ENCODE peak calls at places on chromosomes 4 and X, in ten cellular contexts. One of them, this sample, is unnamed.

GRCh38 chrX:103687073-103687695 is 685 bp upstream of the MORF4L2 start:
- DNase-seq in suprapubic skin: peak; percentile 91
- DNase-seq in HepG2: no peak
- DNase-seq in sigmoid colon: peak; percentile 95
- DNase-seq in H1: peak; percentile 60
- DNase-seq in SK-N-SH: peak; percentile 64
- DNase-seq in transverse colon: peak; percentile 88
- DNase-seq in upper lobe of left lung: peak; percentile 87
- DNase-seq in stomach: peak; percentile 89
- DNase-seq in GM12878: no peak
- DNase-seq in this sample: peak; percentile 96

GRCh38 chr4:179867300-179867878 is 2375.8 kb upstream of the TENM3 start:
- DNase-seq in transverse colon: peak; percentile 51
- DNase-seq in HepG2: peak; percentile 66
- DNase-seq in GM12878: peak; percentile 16
- DNase-seq in suprapubic skin: no peak
- DNase-seq in upper lobe of left lung: peak; percentile 32
- DNase-seq in H1: peak; percentile 88
- DNase-seq in sigmoid colon: no peak
- DNase-seq in SK-N-SH: peak; percentile 56
- DNase-seq in stomach: no peak
- DNase-seq in this sample: no peak

GRCh38 chr4:157978680-157979361 is 194.0 kb downstream of the GASK1B start:
- DNase-seq in suprapubic skin: peak; percentile 78
- DNase-seq in GM12878: no peak
- DNase-seq in sigmoid colon: no peak
- DNase-seq in H1: peak; percentile 55
- DNase-seq in transverse colon: peak; percentile 8
- DNase-seq in stomach: peak; percentile 26
- DNase-seq in HepG2: peak; percentile 68
- DNase-seq in upper lobe of left lung: no peak
- DNase-seq in SK-N-SH: peak; percentile 56
- DNase-seq in this sample: no peak

GRCh38 chr4:15920723-15921591 is 17.6 kb downstream of the FGFBP1 start:
- DNase-seq in GM12878: no peak
- DNase-seq in H1: no peak
- DNase-seq in sigmoid colon: no peak
- DNase-seq in transverse colon: peak; percentile 66
- DNase-seq in HepG2: no peak
- DNase-seq in upper lobe of left lung: peak; percentile 86
- DNase-seq in SK-N-SH: no peak
- DNase-seq in suprapubic skin: no peak
- DNase-seq in stomach: peak; percentile 81
- DNase-seq in this sample: no peak

GRCh38 chr4:153071953-153072622 is 132.2 kb upstream of the TRIM2 start:
- DNase-seq in SK-N-SH: no peak
- DNase-seq in upper lobe of left lung: no peak
- DNase-seq in sigmoid colon: no peak
- DNase-seq in H1: no peak
- DNase-seq in suprapubic skin: no peak
- DNase-seq in stomach: no peak
- DNase-seq in transverse colon: no peak
- DNase-seq in GM12878: no peak
- DNase-seq in HepG2: no peak
- DNase-seq in this sample: no peak

GRCh38 chr4:154416183-154416543 is 75.4 kb downstream of the DCHS2 start:
- DNase-seq in GM12878: no peak
- DNase-seq in HepG2: peak; percentile 10
- DNase-seq in suprapubic skin: no peak
- DNase-seq in upper lobe of left lung: no peak
- DNase-seq in transverse colon: peak; percentile 20
- DNase-seq in SK-N-SH: peak; percentile 4
- DNase-seq in H1: peak; percentile 69
- DNase-seq in sigmoid colon: peak; percentile 77
- DNase-seq in stomach: no peak
- DNase-seq in this sample: no peak

GRCh38 chr4:67638157-67638556 is 62.8 kb downstream of the UBA6 start:
- DNase-seq in HepG2: no peak
- DNase-seq in suprapubic skin: no peak
- DNase-seq in transverse colon: no peak
- DNase-seq in GM12878: no peak
- DNase-seq in SK-N-SH: no peak
- DNase-seq in stomach: no peak
- DNase-seq in H1: no peak
- DNase-seq in upper lobe of left lung: no peak
- DNase-seq in sigmoid colon: no peak
- DNase-seq in this sample: no peak

GRCh38 chr4:54657556-54658313 is at the start of gene KIT:
- DNase-seq in GM12878: no peak
- DNase-seq in stomach: peak; percentile 57
- DNase-seq in HepG2: no peak
- DNase-seq in sigmoid colon: peak; percentile 71
- DNase-seq in SK-N-SH: peak; percentile 89
- DNase-seq in H1: peak; percentile 93
- DNase-seq in transverse colon: peak; percentile 33
- DNase-seq in suprapubic skin: peak; percentile 82
- DNase-seq in upper lobe of left lung: peak; percentile 29
- DNase-seq in this sample: no peak

DNA sequence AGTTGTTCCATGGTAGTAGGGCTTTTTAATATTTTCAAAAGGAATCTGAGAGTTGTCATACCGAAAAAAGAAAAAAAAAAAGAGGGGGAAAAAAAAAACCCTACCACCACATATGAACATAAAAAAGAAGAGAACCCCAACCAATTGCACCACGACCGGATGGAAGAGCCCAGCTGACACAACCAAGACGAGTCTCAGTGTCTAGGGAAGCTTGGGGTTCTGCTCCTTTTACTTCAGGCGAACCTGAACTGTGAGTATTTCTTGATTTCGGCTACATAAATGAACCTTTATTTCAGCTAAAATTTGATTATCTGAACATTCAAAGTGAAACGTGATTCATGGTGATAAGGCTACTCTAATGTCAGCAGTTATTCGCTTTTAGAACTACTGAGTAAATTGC is at the start of gene GPR34:
- DNase-seq in sigmoid colon: no peak
- DNase-seq in upper lobe of left lung: no peak
- DNase-seq in suprapubic skin: no peak
- DNase-seq in transverse colon: no peak
- DNase-seq in SK-N-SH: no peak
- DNase-seq in HepG2: no peak
- DNase-seq in stomach: no peak
- DNase-seq in GM12878: no peak
- DNase-seq in H1: no peak
- DNase-seq in this sample: no peak
- H3K27ac ChIP-seq in sigmoid colon: no peak within 1 kb of the TSS
- H3K27ac ChIP-seq in upper lobe of left lung: no peak within 1 kb of the TSS
- H3K27ac ChIP-seq in suprapubic skin: no peak within 1 kb of the TSS
- H3K27ac ChIP-seq in transverse colon: no peak within 1 kb of the TSS
- H3K27ac ChIP-seq in SK-N-SH: no peak within 1 kb of the TSS
- H3K27ac ChIP-seq in HepG2: no peak within 1 kb of the TSS
- H3K27ac ChIP-seq in stomach: no peak within 1 kb of the TSS
- H3K27ac ChIP-seq in GM12878: no peak within 1 kb of the TSS
- H3K27ac ChIP-seq in H1: no peak within 1 kb of the TSS
- H3K27ac ChIP-seq in this sample: no peak within 1 kb of the TSS

GRCh38 chrX:69226459-69227158 is 61.4 kb upstream of the PJA1 start:
- DNase-seq in upper lobe of left lung: peak; percentile 11
- DNase-seq in HepG2: no peak
- DNase-seq in suprapubic skin: no peak
- DNase-seq in sigmoid colon: no peak
- DNase-seq in stomach: no peak
- DNase-seq in SK-N-SH: no peak
- DNase-seq in transverse colon: no peak
- DNase-seq in H1: no peak
- DNase-seq in GM12878: no peak
- DNase-seq in this sample: no peak
- TF ChIP-seq EP300 in upper lobe of left lung: no peak
- TF ChIP-seq EP300 in HepG2: no peak
- TF ChIP-seq EP300 in suprapubic skin: no peak
- TF ChIP-seq EP300 in sigmoid colon: no peak
- TF ChIP-seq EP300 in stomach: no peak
- TF ChIP-seq EP300 in SK-N-SH: no peak
- TF ChIP-seq EP300 in transverse colon: no peak
- TF ChIP-seq EP300 in H1: no peak
- TF ChIP-seq EP300 in GM12878: no peak
- TF ChIP-seq EP300 in this sample: no peak

GRCh38 chr4:73707269-73707875 is 33.0 kb upstream of the CXCL8 start:
- DNase-seq in transverse colon: no peak
- DNase-seq in SK-N-SH: no peak
- DNase-seq in upper lobe of left lung: no peak
- DNase-seq in HepG2: no peak
- DNase-seq in stomach: no peak
- DNase-seq in suprapubic skin: no peak
- DNase-seq in H1: no peak
- DNase-seq in GM12878: no peak
- DNase-seq in sigmoid colon: no peak
- DNase-seq in this sample: no peak

GRCh38 chr4:73709461-73710033 is 30.8 kb upstream of the CXCL8 start:
- DNase-seq in stomach: no peak
- DNase-seq in HepG2: no peak
- DNase-seq in H1: no peak
- DNase-seq in sigmoid colon: no peak
- DNase-seq in transverse colon: no peak
- DNase-seq in suprapubic skin: no peak
- DNase-seq in upper lobe of left lung: no peak
- DNase-seq in GM12878: no peak
- DNase-seq in SK-N-SH: no peak
- DNase-seq in this sample: no peak

GRCh38 chr4:73705721-73706120 is 34.6 kb upstream of the CXCL8 start:
- DNase-seq in transverse colon: no peak
- DNase-seq in suprapubic skin: no peak
- DNase-seq in stomach: no peak
- DNase-seq in H1: no peak
- DNase-seq in GM12878: no peak
- DNase-seq in sigmoid colon: no peak
- DNase-seq in HepG2: no peak
- DNase-seq in SK-N-SH: no peak
- DNase-seq in upper lobe of left lung: no peak
- DNase-seq in this sample: no peak

GRCh38 chr4:73706811-73707210 is 33.6 kb upstream of the CXCL8 start:
- DNase-seq in upper lobe of left lung: no peak
- DNase-seq in H1: no peak
- DNase-seq in sigmoid colon: no peak
- DNase-seq in stomach: no peak
- DNase-seq in SK-N-SH: no peak
- DNase-seq in HepG2: no peak
- DNase-seq in suprapubic skin: no peak
- DNase-seq in transverse colon: no peak
- DNase-seq in GM12878: no peak
- DNase-seq in this sample: no peak

GRCh38 chr4:73707918-73708577 is 32.3 kb upstream of the CXCL8 start:
- DNase-seq in upper lobe of left lung: peak; percentile 87
- DNase-seq in SK-N-SH: no peak
- DNase-seq in suprapubic skin: no peak
- DNase-seq in transverse colon: peak; percentile 39
- DNase-seq in HepG2: no peak
- DNase-seq in sigmoid colon: peak; percentile 73
- DNase-seq in stomach: peak; percentile 60
- DNase-seq in H1: no peak
- DNase-seq in GM12878: no peak
- DNase-seq in this sample: no peak
- TF ChIP-seq POLR2AphosphoS5 in upper lobe of left lung: no peak
- TF ChIP-seq POLR2AphosphoS5 in SK-N-SH: no peak
- TF ChIP-seq POLR2AphosphoS5 in suprapubic skin: no peak
- TF ChIP-seq POLR2AphosphoS5 in transverse colon: no peak
- TF ChIP-seq POLR2AphosphoS5 in HepG2: no peak
- TF ChIP-seq POLR2AphosphoS5 in sigmoid colon: no peak
- TF ChIP-seq POLR2AphosphoS5 in stomach: peak; percentile 38
- TF ChIP-seq POLR2AphosphoS5 in H1: no peak
- TF ChIP-seq POLR2AphosphoS5 in GM12878: no peak
- TF ChIP-seq POLR2AphosphoS5 in this sample: no peak

GRCh38 chrX:107826286-107827136 is 845 bp downstream of the MID2 start:
- DNase-seq in stomach: peak; percentile 34
- DNase-seq in suprapubic skin: no peak
- DNase-seq in transverse colon: peak; percentile 14
- DNase-seq in GM12878: no peak
- DNase-seq in upper lobe of left lung: peak; percentile 29
- DNase-seq in HepG2: no peak
- DNase-seq in SK-N-SH: peak; percentile 63
- DNase-seq in H1: no peak
- DNase-seq in sigmoid colon: peak; percentile 67
- DNase-seq in this sample: no peak
- H3K27ac ChIP-seq in stomach: peak overlapping the region; percentile 93
- H3K27ac ChIP-seq in suprapubic skin: peak overlapping the region; percentile 89
- H3K27ac ChIP-seq in transverse colon: peak overlapping the region; percentile 85
- H3K27ac ChIP-seq in GM12878: no peak overlapping the region
- H3K27ac ChIP-seq in upper lobe of left lung: peak overlapping the region; percentile 92
- H3K27ac ChIP-seq in HepG2: no peak overlapping the region
- H3K27ac ChIP-seq in SK-N-SH: no peak overlapping the region
- H3K27ac ChIP-seq in H1: no peak overlapping the region
- H3K27ac ChIP-seq in sigmoid colon: peak overlapping the region; percentile 91
- H3K27ac ChIP-seq in this sample: peak overlapping the region; percentile 92

DNA sequence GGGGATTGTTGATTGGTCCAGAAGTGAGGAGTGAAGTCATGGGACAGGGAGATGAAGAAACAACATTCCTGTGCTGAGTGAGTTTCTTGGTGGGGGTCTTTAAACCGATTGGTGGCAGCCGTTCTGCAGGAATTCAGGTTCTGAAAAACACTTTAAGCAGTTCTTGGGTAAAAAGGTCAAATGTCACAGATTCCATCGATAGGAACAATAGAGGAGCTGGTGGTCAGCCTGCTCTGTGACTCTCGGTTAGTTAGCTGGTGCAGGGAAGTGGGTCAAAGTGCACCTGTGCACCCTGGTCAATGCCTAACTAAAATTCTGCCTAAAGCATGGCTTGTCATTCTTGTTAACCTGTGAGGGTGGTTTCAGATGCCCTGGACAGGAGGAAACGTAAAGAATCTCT is 34.6 kb upstream of the MGST2 start:
- DNase-seq in upper lobe of left lung: no peak
- DNase-seq in GM12878: no peak
- DNase-seq in H1: no peak
- DNase-seq in HepG2: peak; percentile 29
- DNase-seq in suprapubic skin: no peak
- DNase-seq in sigmoid colon: no peak
- DNase-seq in stomach: no peak
- DNase-seq in SK-N-SH: no peak
- DNase-seq in transverse colon: no peak
- DNase-seq in this sample: no peak
- TF ChIP-seq EP300 in upper lobe of left lung: no peak
- TF ChIP-seq EP300 in GM12878: no peak
- TF ChIP-seq EP300 in H1: no peak
- TF ChIP-seq EP300 in HepG2: no peak
- TF ChIP-seq EP300 in suprapubic skin: no peak
- TF ChIP-seq EP300 in sigmoid colon: no peak
- TF ChIP-seq EP300 in stomach: no peak
- TF ChIP-seq EP300 in SK-N-SH: no peak
- TF ChIP-seq EP300 in transverse colon: no peak
- TF ChIP-seq EP300 in this sample: no peak

This sample was measured in esophagus muscularis mucosa.